ENCODE peak calls at places on chromosomes 3 and 15, in four cellular contexts. V is GM12878, N is H1, T is HepG2. H is an unnamed sample.

GRCh38 chr3:171383206-171384018 is 76.8 kb downstream of the TNIK start:
- DNase-seq in V (no peak), N (no peak), T (no peak), H (no peak)

GRCh38 chr3:151770941-151771340 is 37.2 kb downstream of the AADACL2 start:
- DNase-seq in V (no peak), N (no peak), T (peak; percentile 88), H (no peak)

GRCh38 chr3:184773341-184774186 is 38.4 kb upstream of the VPS8 start:
- DNase-seq in V (no peak), N (no peak), T (no peak), H (no peak)

GRCh38 chr3:120497813-120498212 is 47.0 kb upstream of the FSTL1 start:
- DNase-seq in V (no peak), N (no peak), T (no peak), H (no peak)

GRCh38 chr3:188049890-188050530 is 103.9 kb upstream of the LPP start:
- DNase-seq in V (no peak), N (no peak), T (no peak), H (no peak)

GRCh38 chr3:156389151-156389760 is 165.7 kb downstream of the SSR3 start:
- DNase-seq in V (no peak), N (no peak), T (no peak), H (no peak)

GRCh38 chr3:142117052-142117451 is 32.3 kb downstream of the TFDP2 start:
- DNase-seq in V (no peak), N (no peak), T (peak; percentile 89), H (no peak)

GRCh38 chr15:82807920-82808633 is 1.4 kb upstream of the WHAMM start:
- DNase-seq in V (no peak), N (no peak), T (no peak), H (no peak)

GRCh38 chr15:79953951-79954444 is 17.0 kb downstream of the BCL2A1 start:
- DNase-seq in V (no peak), N (no peak), T (no peak), H (no peak)

GRCh38 chr3:16119887-16120286 is 54.6 kb upstream of the GALNT15 start:
- DNase-seq in V (no peak), N (no peak), T (no peak), H (no peak)

GRCh38 chr3:184257083-184257915 is 4.1 kb downstream of the CAMK2N2 start:
- DNase-seq in V (no peak), N (no peak), T (no peak), H (no peak)

GRCh38 chr3:112503304-112503972 is 4.2 kb upstream of the BTLA start:
- DNase-seq in V (no peak), N (no peak), T (no peak), H (no peak)

GRCh38 chr3:13544293-13544831 is 4.6 kb upstream of the FBLN2 start:
- DNase-seq in V (no peak), N (no peak), T (no peak), H (no peak)

GRCh38 chr3:191302451-191302850 is 26.7 kb upstream of the CCDC50 start:
- DNase-seq in V (no peak), N (no peak), T (no peak), H (no peak)

GRCh38 chr3:76638006-76638405 is 401.9 kb upstream of the ROBO2 start:
- DNase-seq in V (no peak), N (no peak), T (no peak), H (no peak)

GRCh38 chr15:85381850-85382751 is 1.7 kb downstream of the AKAP13 start:
- DNase-seq in V (peak; percentile 48), N (no peak), T (no peak), H (no peak)

GRCh38 chr3:138351916-138352555 is 3.7 kb downstream of the MRAS start:
- DNase-seq in V (no peak), N (no peak), T (no peak), H (no peak)

GRCh38 chr3:65080432-65080831 is 392.6 kb upstream of the ADAMTS9 start:
- DNase-seq in V (no peak), N (no peak), T (no peak), H (no peak)

GRCh38 chr3:186849392-186849975 is 7.0 kb downstream of the ADIPOQ start:
- DNase-seq in V (peak; percentile 30), N (no peak), T (peak; percentile 67), H (peak; percentile 25)

GRCh38 chr3:197427013-197427412 is 128.6 kb upstream of the DLG1 start:
- DNase-seq in V (no peak), N (no peak), T (no peak), H (no peak)

GRCh38 chr3:126004217-126004616 is 35.2 kb downstream of the ROPN1B start:
- DNase-seq in V (no peak), N (no peak), T (no peak), H (no peak)

GRCh38 chr3:72058493-72059081 is 273.6 kb upstream of the PROK2 start:
- DNase-seq in V (no peak), N (no peak), T (no peak), H (no peak)

GRCh38 chr15:45457641-45458539 is 64.7 kb downstream of the SLC30A4 start:
- DNase-seq in V (peak; percentile 69), N (peak; percentile 84), T (peak; percentile 77), H (peak; percentile 47)

GRCh38 chr3:170751083-170751893 is 118.7 kb downstream of the RPL22L1 start:
- DNase-seq in V (no peak), N (no peak), T (no peak), H (no peak)

GRCh38 chr3:56838441-56838840 is 36.7 kb upstream of the ARHGEF3 start:
- DNase-seq in V (no peak), N (no peak), T (no peak), H (no peak)

DNA sequence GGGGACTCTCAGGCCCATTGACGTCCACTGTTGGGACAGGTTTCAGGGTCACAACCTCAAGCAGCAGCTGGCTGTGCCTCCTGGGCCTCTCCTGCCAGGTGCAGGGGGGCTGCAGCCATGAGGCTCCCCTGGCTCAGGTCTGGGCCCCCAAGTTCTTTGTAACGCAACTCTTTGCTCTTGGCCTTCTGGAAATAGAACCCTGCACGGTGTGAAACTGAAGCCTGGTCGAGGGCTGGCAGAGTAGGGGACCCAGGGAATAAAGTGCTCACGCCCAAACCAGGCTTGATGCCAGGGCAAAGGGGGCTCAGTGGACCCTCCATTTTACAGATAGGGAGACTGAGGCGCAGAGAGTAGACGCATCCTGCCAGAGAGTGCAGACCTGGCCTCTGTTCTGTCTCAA is 771 bp downstream of the CALML4 start:
- DNase-seq in V (no peak), N (no peak), T (no peak), H (no peak)
- H3K9ac ChIP-seq in V (no peak overlapping the region), N (no peak overlapping the region), T (peak overlapping the region; percentile 44), H (peak overlapping the region; percentile 25)

DNA sequence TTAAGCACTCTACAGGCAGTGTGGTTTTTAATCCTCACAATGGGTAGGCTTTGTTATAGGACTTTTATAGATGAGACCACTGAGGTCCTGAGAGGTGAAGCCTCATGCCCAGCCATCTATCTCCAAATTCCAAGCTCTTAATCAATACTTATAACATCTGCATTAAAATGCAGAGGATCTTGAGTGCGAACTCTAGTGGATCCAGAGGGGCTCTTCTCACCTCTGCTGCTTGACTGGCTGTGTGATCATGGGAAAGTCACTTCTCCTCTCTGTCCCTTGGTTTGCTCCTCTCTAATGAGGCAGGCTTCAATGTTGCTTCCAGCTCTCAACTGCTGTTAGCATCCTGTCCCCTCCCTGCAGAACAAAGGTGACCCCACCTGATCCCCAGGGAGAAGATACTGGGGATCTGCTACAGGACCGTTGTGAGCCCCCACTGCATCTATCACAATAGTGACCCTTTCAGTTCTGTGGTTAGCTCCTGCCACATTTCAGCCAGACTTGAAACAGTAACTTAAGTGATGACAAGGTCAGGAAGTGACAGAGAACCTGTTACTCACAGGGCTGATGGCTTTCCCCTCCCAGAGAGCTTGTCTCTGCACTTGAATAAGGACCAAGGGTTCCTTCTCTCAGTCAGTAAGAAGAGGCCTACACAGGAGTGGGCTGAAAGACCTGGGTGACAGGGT is 1.3 kb downstream of the SLC27A2 start:
- DNase-seq in V (no peak), N (no peak), T (no peak), H (no peak)
- H3K4me3 ChIP-seq in V (no peak overlapping the region), N (peak overlapping the region; percentile 51), T (peak overlapping the region; percentile 83), H (no peak overlapping the region)

DNA sequence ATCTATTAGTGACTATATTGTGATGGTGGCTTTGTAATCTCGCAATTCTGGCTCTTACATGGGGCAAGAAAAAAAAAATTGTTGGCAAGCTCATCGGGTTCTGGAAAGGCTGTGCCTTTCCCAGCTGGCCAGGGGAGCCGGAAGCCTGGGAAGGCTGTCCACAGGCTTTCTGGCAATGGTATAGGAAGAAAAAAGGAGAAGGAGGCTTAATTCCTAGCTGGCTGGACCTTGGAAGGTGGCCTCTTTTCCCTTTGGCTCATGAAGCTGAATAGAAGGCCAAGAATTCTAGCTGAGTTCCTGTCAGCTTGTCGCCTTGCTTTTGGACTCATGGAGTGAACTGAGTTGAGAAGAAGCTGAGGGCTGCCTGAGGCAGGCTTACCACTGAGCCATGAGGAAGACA is 243.4 kb upstream of the SEMA6D start:
- DNase-seq in V (no peak), N (no peak), T (no peak), H (no peak)
- TF ChIP-seq SUZ12 in V (no peak), N (no peak), T (no peak), H (no peak)

GRCh38 chr3:44056446-44057240 is 185.0 kb upstream of the TOPAZ1 start:
- DNase-seq in V (no peak), N (no peak), T (no peak), H (no peak)
- H3K9ac ChIP-seq in V (no peak overlapping the region), N (no peak overlapping the region), T (no peak overlapping the region), H (no peak overlapping the region)

GRCh38 chr3:49026536-49026935 is 2.7 kb downstream of the IMPDH2 start:
- DNase-seq in V (no peak), N (no peak), T (no peak), H (no peak)

GRCh38 chr3:49028298-49028672 is 913 bp downstream of the IMPDH2 start:
- DNase-seq in V (no peak), N (no peak), T (no peak), H (no peak)

GRCh38 chr3:49028673-49029562 is at the start of gene IMPDH2:
- DNase-seq in V (peak; percentile 79), N (peak; percentile 97), T (peak; percentile 82), H (peak; percentile 91)

GRCh38 chr3:49025793-49026520 is 3.2 kb downstream of the IMPDH2 start:
- DNase-seq in V (no peak), N (no peak), T (no peak), H (no peak)

DNA sequence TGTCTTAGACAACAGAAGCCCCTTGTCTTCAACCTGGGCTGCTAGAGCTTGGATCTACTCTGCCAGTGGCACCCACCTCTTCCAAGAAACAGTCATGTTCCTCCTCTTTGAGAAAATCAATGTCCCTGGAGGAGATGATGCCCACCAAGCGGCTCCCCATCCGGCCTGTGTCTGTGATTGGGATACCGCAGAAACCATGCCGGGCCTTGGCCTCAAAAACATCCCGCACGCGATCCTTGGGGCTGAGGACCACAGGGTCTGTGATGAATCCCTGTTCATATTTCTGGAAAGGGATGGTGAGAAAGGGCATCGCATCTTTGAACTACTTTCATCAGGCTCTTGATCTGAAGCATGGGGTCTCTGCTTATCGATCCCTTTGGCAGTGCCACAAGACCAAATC is 1.6 kb downstream of the IMPDH2 start:
- DNase-seq in V (no peak), N (no peak), T (no peak), H (no peak)
- H3K4me3 ChIP-seq in V (peak overlapping the region; percentile 79), N (no peak overlapping the region), T (no peak overlapping the region), H (no peak overlapping the region)